ENCODE peak calls at places on chromosomes 2 and 18, in four cellular contexts. A, B, Z and Q are unnamed samples.

GRCh38 chr2:230893338-230893737 is 28.6 kb downstream of the ITM2C start:
- DNase-seq in B (peak), A (no peak), Z (no peak), Q (no peak)

GRCh38 chr2:216292886-216293291 is 79.4 kb downstream of the MARCHF4 start:
- DNase-seq in Z (peak), B (no peak), A (no peak), Q (no peak)

GRCh38 chr2:120014231-120014990 is 1.5 kb downstream of the EPB41L5 start:
- DNase-seq in Z (no peak), A (no peak), B (no peak), Q (no peak)

GRCh38 chr2:48269126-48269822 is 260.7 kb upstream of the STON1 start:
- DNase-seq in B (no peak), Z (no peak), A (no peak), Q (no peak)

GRCh38 chr2:62208758-62209114 is 12.8 kb downstream of the B3GNT2 start:
- DNase-seq in Z (peak), B (peak), A (no peak), Q (no peak)

GRCh38 chr18:9810994-9811393 is 74.8 kb upstream of the TXNDC2 start:
- DNase-seq in A (no peak), B (peak), Z (peak), Q (no peak)

GRCh38 chr2:240235149-240235803 is 94.8 kb upstream of the OTOS start:
- DNase-seq in B (peak), Z (no peak), A (no peak), Q (no peak)

GRCh38 chr18:21194871-21195771 is 46.9 kb upstream of the GREB1L start:
- DNase-seq in B (no peak), Z (peak), A (no peak), Q (no peak)

GRCh38 chr2:241064802-241065354 is 37.2 kb downstream of the MTERF4 start:
- DNase-seq in A (no peak), B (no peak), Z (no peak), Q (no peak)

GRCh38 chr2:98736464-98736889 is 5.5 kb upstream of the MGAT4A start:
- DNase-seq in B (no peak), Z (no peak), A (no peak), Q (peak)

GRCh38 chr2:172693529-172694185 is 42.0 kb upstream of the RAPGEF4 start:
- DNase-seq in A (no peak), Z (no peak), B (no peak), Q (no peak)

GRCh38 chr2:108243566-108243965 is 3.8 kb downstream of the SULT1C3 start:
- DNase-seq in A (no peak), Z (no peak), B (no peak), Q (peak)

GRCh38 chr2:146850746-146851145 is 994.1 kb upstream of the ACVR2A start:
- DNase-seq in A (no peak), B (no peak), Z (no peak), Q (no peak)

GRCh38 chr18:76972838-76973237 is 150.5 kb downstream of the ZNF236 start:
- DNase-seq in A (no peak), B (no peak), Z (no peak), Q (no peak)

GRCh38 chr18:76973512-76974302 is 151.3 kb downstream of the ZNF236 start:
- DNase-seq in B (no peak), Z (no peak), A (no peak), Q (no peak)

GRCh38 chr18:76972241-76972640 is 149.9 kb downstream of the ZNF236 start:
- DNase-seq in Z (no peak), B (no peak), A (no peak), Q (peak)

GRCh38 chr18:76975577-76976110 is 153.3 kb downstream of the ZNF236 start:
- DNase-seq in Z (no peak), B (no peak), A (no peak), Q (no peak)

DNA sequence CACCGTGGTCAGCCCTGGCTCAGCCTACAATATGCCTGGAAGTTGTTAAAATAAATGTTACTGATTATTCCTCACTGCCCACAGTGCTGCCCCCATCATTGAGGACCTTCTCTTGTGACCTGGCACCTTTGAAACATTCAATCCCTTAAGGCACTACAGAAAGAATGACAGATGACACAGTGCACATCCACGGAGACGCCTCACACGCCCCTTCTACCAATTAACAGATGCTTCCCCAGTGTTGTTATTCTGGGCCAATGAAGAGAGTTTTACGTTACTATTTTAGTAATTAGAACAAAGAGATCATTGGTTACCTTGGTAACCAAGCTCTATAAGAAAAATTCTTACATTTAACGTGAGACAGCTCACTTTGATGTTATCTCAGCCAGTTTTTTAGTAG is 152.0 kb downstream of the ZNF236 start:
- DNase-seq in Z (no peak), B (no peak), A (no peak), Q (no peak)
- H3K27ac ChIP-seq in Z (no peak), B (no peak), A (no peak), Q (no peak)

GRCh38 chr2:47010176-47010575 is 94.6 kb upstream of the MCFD2 start:
- DNase-seq in B (no peak), A (no peak), Z (no peak), Q (no peak)

GRCh38 chr2:47007826-47008225 is 92.2 kb upstream of the MCFD2 start:
- DNase-seq in A (no peak), Z (no peak), B (no peak), Q (no peak)

GRCh38 chr2:47007221-47007825 is 91.7 kb upstream of the MCFD2 start:
- DNase-seq in Z (no peak), B (no peak), A (no peak), Q (no peak)

GRCh38 chr2:47009368-47009767 is 93.8 kb upstream of the MCFD2 start:
- DNase-seq in A (no peak), Z (no peak), B (no peak), Q (no peak)

GRCh38 chr2:47008381-47009280 is 93.0 kb upstream of the MCFD2 start:
- DNase-seq in Z (no peak), B (peak), A (peak), Q (no peak)
- H3K27ac ChIP-seq in Z (no peak), B (peak), A (peak), Q (no peak)

DNA sequence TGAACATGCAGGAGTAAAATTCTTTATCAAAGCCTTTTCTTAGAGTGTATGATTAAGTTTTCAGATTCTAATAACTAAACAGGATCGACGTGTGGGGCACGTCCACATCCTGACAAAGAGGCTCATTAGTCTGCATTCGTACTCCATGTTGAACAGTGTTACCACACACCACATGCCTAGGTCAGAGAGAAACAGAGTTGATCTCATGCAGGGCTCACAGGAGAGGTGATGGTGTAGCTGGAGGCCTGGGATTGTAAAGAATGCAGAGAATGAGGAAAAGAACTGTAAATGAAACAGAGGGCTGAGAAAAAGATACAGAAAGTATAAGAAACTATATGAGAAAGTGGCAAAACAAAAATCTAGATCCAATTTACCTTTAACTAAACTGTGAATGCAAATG is 632.5 kb downstream of the BCL11A start:
- DNase-seq in B (no peak), Z (no peak), A (no peak), Q (no peak)
- H3K27ac ChIP-seq in B (no peak), Z (no peak), A (no peak), Q (no peak)

GRCh38 chr2:156319811-156320490 is 12.6 kb downstream of the NR4A2 start:
- DNase-seq in B (peak), Z (peak), A (no peak), Q (no peak)

GRCh38 chr2:156321243-156321904 is 11.1 kb downstream of the NR4A2 start:
- DNase-seq in B (no peak), Z (no peak), A (no peak), Q (no peak)

GRCh38 chr2:156322103-156322671 is 10.3 kb downstream of the NR4A2 start:
- DNase-seq in A (no peak), B (no peak), Z (no peak), Q (no peak)

GRCh38 chr2:156322681-156323211 is 9.8 kb downstream of the NR4A2 start:
- DNase-seq in B (no peak), Z (no peak), A (no peak), Q (no peak)

GRCh38 chr2:156320491-156320896 is 12.0 kb downstream of the NR4A2 start:
- DNase-seq in A (no peak), B (peak), Z (peak), Q (no peak)
- H3K27ac ChIP-seq in A (no peak), B (peak), Z (peak), Q (no peak)

GRCh38 chr2:40436093-40436475 is 15.8 kb downstream of the SLC8A1 start:
- DNase-seq in A (no peak), Z (no peak), B (no peak), Q (no peak)
- H3K27ac ChIP-seq in A (no peak), Z (no peak), B (peak), Q (no peak)

GRCh38 chr2:148796735-148797512 is 78.1 kb upstream of the KIF5C start:
- DNase-seq in B (no peak), A (no peak), Z (no peak), Q (no peak)
- H3K27ac ChIP-seq in B (no peak), A (no peak), Z (no peak), Q (no peak)